ENCODE peak calls at places on chromosomes 1 and 21, in six cellular contexts. D is tibial artery; S is activated T-helper 9 cell treated with anti-CD3 and anti-CD28 coated beads, Interleukin-2, amount 50 U/mL, for 16 hours; G is ovary; E is T-helper 9 cell; M is left colon. L is an unnamed sample.

GRCh38 chr1:197145451-197146029 is 929 bp downstream of the ASPM start:
- DNase-seq in D (no peak), S (no peak), G (no peak), E (no peak), M (no peak), L (peak)

GRCh38 chr1:171742577-171742922 is 685 bp upstream of the VAMP4 start:
- DNase-seq in D (peak), S (no peak), G (peak), E (peak), M (peak), L (peak)

GRCh38 chr1:234743866-234744581 is 134.0 kb upstream of the IRF2BP2 start:
- DNase-seq in D (no peak), S (no peak), G (peak), E (no peak), M (no peak), L (peak)

GRCh38 chr1:154847891-154848290 is 22.2 kb downstream of the KCNN3 start:
- DNase-seq in D (no peak), S (no peak), G (peak), E (no peak), M (no peak), L (peak)

GRCh38 chr1:33126411-33127000 is 45.6 kb downstream of the AZIN2 start:
- DNase-seq in D (no peak), S (no peak), G (no peak), E (no peak), M (no peak), L (no peak)

GRCh38 chr21:36994501-36995189 is 11.9 kb upstream of the RIPPLY3 start:
- DNase-seq in D (no peak), S (peak), G (no peak), E (no peak), M (no peak), L (no peak)

GRCh38 chr1:157652859-157653493 is 47.6 kb downstream of the FCRL3 start:
- DNase-seq in D (no peak), S (no peak), G (no peak), E (no peak), M (no peak), L (no peak)

GRCh38 chr1:212640223-212640885 is 31.8 kb downstream of the ATF3 start:
- DNase-seq in D (no peak), S (no peak), G (no peak), E (no peak), M (no peak), L (no peak)

GRCh38 chr1:235783148-235783776 is 83.4 kb downstream of the LYST start:
- DNase-seq in D (no peak), S (no peak), G (peak), E (no peak), M (no peak), L (peak)

GRCh38 chr21:37522641-37523295 is 156.2 kb downstream of the DYRK1A start:
- DNase-seq in D (no peak), S (no peak), G (no peak), E (no peak), M (no peak), L (no peak)

GRCh38 chr1:4699724-4700301 is 45.4 kb downstream of the AJAP1 start:
- DNase-seq in D (no peak), S (no peak), G (no peak), E (no peak), M (no peak), L (no peak)

GRCh38 chr1:29243863-29244185 is 7.5 kb downstream of the PTPRU start:
- DNase-seq in D (no peak), S (no peak), G (no peak), E (no peak), M (no peak), L (no peak)

GRCh38 chr21:40829791-40830190 is 17.2 kb downstream of the DSCAM start:
- DNase-seq in D (no peak), S (no peak), G (no peak), E (no peak), M (no peak), L (no peak)

GRCh38 chr1:218967836-218968235 is 205.8 kb upstream of the LYPLAL1 start:
- DNase-seq in D (no peak), S (no peak), G (no peak), E (no peak), M (no peak), L (no peak)

GRCh38 chr1:17617787-17618557 is 78.5 kb downstream of the ARHGEF10L start:
- DNase-seq in D (peak), S (no peak), G (no peak), E (no peak), M (no peak), L (no peak)

GRCh38 chr21:29232601-29233541 is 65.9 kb upstream of the BACH1 start:
- DNase-seq in D (no peak), S (no peak), G (no peak), E (no peak), M (no peak), L (peak)

GRCh38 chr1:84289169-84289785 is 12.2 kb upstream of the SAMD13 start:
- DNase-seq in D (no peak), S (no peak), G (no peak), E (no peak), M (no peak), L (no peak)

GRCh38 chr1:174114788-174115448 is 44.4 kb upstream of the RABGAP1L start:
- DNase-seq in D (no peak), S (no peak), G (no peak), E (no peak), M (no peak), L (peak)

GRCh38 chr1:1599030-1599916 is 662 bp downstream of the FNDC10 start:
- DNase-seq in D (no peak), S (no peak), G (no peak), E (no peak), M (no peak), L (peak)

GRCh38 chr1:46041974-46042373 is 90.5 kb downstream of the PIK3R3 start:
- DNase-seq in D (no peak), S (no peak), G (no peak), E (no peak), M (no peak), L (no peak)

GRCh38 chr1:5850503-5850902 is 141.7 kb downstream of the NPHP4 start:
- DNase-seq in D (no peak), S (no peak), G (no peak), E (no peak), M (no peak), L (no peak)

GRCh38 chr1:15941044-15941840 is 34.7 kb downstream of the ZBTB17 start:
- DNase-seq in D (no peak), S (no peak), G (no peak), E (no peak), M (no peak), L (no peak)

GRCh38 chr1:162110910-162111309 is 41.4 kb downstream of the NOS1AP start:
- DNase-seq in D (no peak), S (no peak), G (no peak), E (no peak), M (no peak), L (no peak)

GRCh38 chr21:24955275-24955961 is 651.9 kb downstream of the MRPL39 start:
- DNase-seq in D (no peak), S (no peak), G (no peak), E (no peak), M (no peak), L (no peak)

GRCh38 chr1:161175771-161176453 is 1.4 kb downstream of the B4GALT3 start:
- DNase-seq in D (no peak), S (no peak), G (peak), E (no peak), M (no peak), L (no peak)

GRCh38 chr1:35430762-35431161 is 126.4 kb downstream of the KIAA0319L start:
- DNase-seq in D (no peak), S (no peak), G (no peak), E (no peak), M (no peak), L (no peak)

GRCh38 chr21:41506526-41507520 is 1.1 kb downstream of the TMPRSS2 start:
- DNase-seq in D (no peak), S (no peak), G (no peak), E (no peak), M (peak), L (no peak)

GRCh38 chr1:214018605-214019268 is 31.0 kb downstream of the PROX1 start:
- DNase-seq in D (no peak), S (no peak), G (no peak), E (no peak), M (no peak), L (no peak)

GRCh38 chr1:247936415-247936814 is 11.7 kb downstream of the OR2AJ1 start:
- DNase-seq in D (no peak), S (no peak), G (peak), E (no peak), M (no peak), L (no peak)

GRCh38 chr1:37556712-37557196 is at the start of gene DNALI1:
- DNase-seq in D (peak), S (no peak), G (peak), E (no peak), M (peak), L (peak)

GRCh38 chr1:116284819-116285390 is 88.1 kb upstream of the ATP1A1 start:
- DNase-seq in D (no peak), S (no peak), G (no peak), E (no peak), M (no peak), L (no peak)

GRCh38 chr1:151542710-151543129 is 2.6 kb downstream of the TUFT1 start:
- DNase-seq in D (no peak), S (no peak), G (no peak), E (no peak), M (no peak), L (peak)

GRCh38 chr1:79161077-79161476 is 154.5 kb upstream of the ADGRL4 start:
- DNase-seq in D (no peak), S (no peak), G (no peak), E (no peak), M (no peak), L (peak)

GRCh38 chr1:99728494-99729235 is 37.8 kb downstream of the FRRS1 start:
- DNase-seq in D (no peak), S (no peak), G (no peak), E (no peak), M (no peak), L (peak)

GRCh38 chr1:82899017-82899416 is 1098.3 kb downstream of the ADGRL2 start:
- DNase-seq in D (no peak), S (no peak), G (no peak), E (no peak), M (no peak), L (no peak)